ENCODE peak calls at places on chromosomes 2 and 18, in nine cellular contexts. K, N, T, R, L, P, M, W and J are unnamed samples.

GRCh38 chr2:179201884-179202283 is 62.7 kb downstream of the SESTD1 start:
- DNase-seq in K (no peak), N (no peak), T (no peak), R (peak), L (no peak), P (no peak), M (no peak), W (no peak), J (no peak)

GRCh38 chr2:6580982-6581381 is 284.7 kb downstream of the CMPK2 start:
- DNase-seq in K (peak), N (no peak), T (no peak), R (no peak), L (no peak), P (no peak), M (no peak), W (peak), J (no peak)

GRCh38 chr18:48123324-48123723 is 192.9 kb upstream of the SMAD2 start:
- DNase-seq in K (no peak), N (no peak), T (peak), R (no peak), L (no peak), P (no peak), M (no peak), W (no peak), J (no peak)

GRCh38 chr2:135651717-135652116 is 89.9 kb upstream of the UBXN4 start:
- DNase-seq in K (no peak), N (no peak), T (no peak), R (no peak), L (no peak), P (no peak), M (no peak), W (no peak), J (no peak)

GRCh38 chr2:71534201-71534600 is 80.8 kb downstream of the DYSF start:
- DNase-seq in K (no peak), N (no peak), T (no peak), R (no peak), L (no peak), P (no peak), M (peak), W (no peak), J (no peak)

GRCh38 chr18:48468151-48468550 is 59.0 kb upstream of the ZBTB7C start:
- DNase-seq in K (no peak), N (no peak), T (no peak), R (no peak), L (no peak), P (no peak), M (no peak), W (no peak), J (no peak)

GRCh38 chr18:46810481-46811000 is 53.7 kb upstream of the ST8SIA5 start:
- DNase-seq in K (no peak), N (no peak), T (no peak), R (no peak), L (no peak), P (no peak), M (no peak), W (no peak), J (no peak)

GRCh38 chr2:75180476-75180875 is 18.8 kb downstream of the TACR1 start:
- DNase-seq in K (no peak), N (no peak), T (no peak), R (no peak), L (no peak), P (no peak), M (no peak), W (no peak), J (no peak)